ENCODE peak calls at places on chromosomes 2 and 18, in four cellular contexts. W, U, G and N are unnamed samples.

GRCh38 chr2:88159955-88160415 is 10.2 kb upstream of the THNSL2 start:
- DNase-seq in W (peak; percentile 66), G (peak; percentile 73), U (peak; percentile 66), N (peak; percentile 79)

GRCh38 chr18:63883617-63884016 is 3.9 kb upstream of the SERPINB2 start:
- DNase-seq in W (no peak), G (no peak), U (no peak), N (peak; percentile 35)

GRCh38 chr18:63951302-63951705 is 2.2 kb downstream of the HMSD start:
- DNase-seq in G (no peak), U (no peak), W (peak; percentile 59), N (no peak)

GRCh38 chr2:176652300-176653182 is 383.3 kb downstream of the MTX2 start:
- DNase-seq in G (peak; percentile 31), U (peak; percentile 36), W (peak; percentile 2), N (peak; percentile 63)

GRCh38 chr2:173124441-173124840 is 48.8 kb downstream of the MAP3K20 start:
- DNase-seq in W (no peak), G (no peak), U (no peak), N (peak; percentile 24)

GRCh38 chr2:126946323-126947089 is 47.8 kb downstream of the TEX51 start:
- DNase-seq in W (no peak), G (no peak), U (no peak), N (no peak)

GRCh38 chr18:13437801-13438506 is 219.4 kb downstream of the LDLRAD4 start:
- DNase-seq in W (peak; percentile 70), G (peak; percentile 66), U (no peak), N (no peak)

GRCh38 chr18:78934551-78935225 is 44.9 kb upstream of the SALL3 start:
- DNase-seq in W (no peak), U (no peak), G (no peak), N (no peak)

GRCh38 chr2:223723954-223724411 is 113.4 kb downstream of the AP1S3 start:
- DNase-seq in W (no peak), U (no peak), G (no peak), N (no peak)

GRCh38 chr2:230924470-230925341 is at the start of gene GPR55:
- DNase-seq in W (peak; percentile 91), U (no peak), G (peak; percentile 41), N (no peak)

GRCh38 chr2:136029149-136029548 is 43.7 kb upstream of the DARS1 start:
- DNase-seq in W (no peak), G (no peak), U (no peak), N (no peak)

GRCh38 chr2:1484131-1484884 is 71.0 kb downstream of the TPO start:
- DNase-seq in G (no peak), U (no peak), W (no peak), N (no peak)

GRCh38 chr18:8559612-8560011 is 49.6 kb upstream of the RAB12 start:
- DNase-seq in G (no peak), U (no peak), W (no peak), N (no peak)

GRCh38 chr2:177551989-177552413 is 159.4 kb downstream of the AGPS start:
- DNase-seq in W (no peak), U (no peak), G (no peak), N (no peak)

GRCh38 chr2:240284503-240285259 is 144.2 kb upstream of the OTOS start:
- DNase-seq in W (no peak), U (no peak), G (no peak), N (no peak)

GRCh38 chr2:10243926-10244270 is 58.8 kb upstream of the HPCAL1 start:
- DNase-seq in U (no peak), G (no peak), W (no peak), N (no peak)

GRCh38 chr2:109513749-109514588 is 99.8 kb downstream of the SEPTIN10 start:
- DNase-seq in U (no peak), W (peak; percentile 30), G (no peak), N (peak; percentile 91)

GRCh38 chr2:191660575-191660974 is 17.4 kb upstream of the NABP1 start:
- DNase-seq in W (no peak), U (no peak), G (no peak), N (no peak)

GRCh38 chr2:116918574-116918973 is 895.9 kb upstream of the DDX18 start:
- DNase-seq in W (no peak), G (no peak), U (no peak), N (no peak)

GRCh38 chr2:134367915-134368911 is 114.3 kb downstream of the MGAT5 start:
- DNase-seq in U (no peak), G (no peak), W (peak; percentile 11), N (peak; percentile 16)

GRCh38 chr2:237137626-237138323 is 52.1 kb downstream of the COPS8 start:
- DNase-seq in W (no peak), G (no peak), U (no peak), N (no peak)

GRCh38 chr2:11583840-11584529 is 50.1 kb downstream of the GREB1 start:
- DNase-seq in W (peak; percentile 95), G (peak; percentile 67), U (peak; percentile 62), N (peak; percentile 95)

GRCh38 chr2:95073856-95074662 is 47.5 kb downstream of the MRPS5 start:
- DNase-seq in W (no peak), U (no peak), G (no peak), N (no peak)

GRCh38 chr2:68384485-68385107 is 19.5 kb downstream of the PLEK start:
- DNase-seq in U (peak; percentile 78), G (no peak), W (no peak), N (no peak)

GRCh38 chr2:215431778-215432758 is 3.8 kb downstream of the FN1 start:
- DNase-seq in U (no peak), W (no peak), G (no peak), N (peak; percentile 70)

GRCh38 chr2:207184768-207185167 is 19.0 kb upstream of the KLF7 start:
- DNase-seq in W (no peak), U (no peak), G (no peak), N (no peak)

GRCh38 chr18:35582310-35582682 is 756 bp downstream of the GALNT1 start:
- DNase-seq in U (peak; percentile 53), G (no peak), W (no peak), N (no peak)

GRCh38 chr2:205662389-205662965 is 19.8 kb upstream of the NRP2 start:
- DNase-seq in G (no peak), U (no peak), W (no peak), N (no peak)

GRCh38 chr2:169348321-169349002 is 13.9 kb downstream of the LRP2 start:
- DNase-seq in W (no peak), U (no peak), G (no peak), N (no peak)

GRCh38 chr2:151730242-151730975 is 3.9 kb downstream of the NEB start:
- DNase-seq in U (no peak), W (no peak), G (no peak), N (peak; percentile 10)